ENCODE peak calls at places on chromosomes 5 and 9, in five cellular contexts. P, M, Z, C and H are unnamed samples.

GRCh38 chr9:33154368-33154767 is 12.8 kb downstream of the B4GALT1 start:
- DNase-seq in P (no peak), M (no peak), Z (no peak), C (no peak), H (no peak)

GRCh38 chr9:76624381-76625048 is 139.7 kb upstream of the PCA3 start:
- DNase-seq in P (no peak), M (no peak), Z (peak; percentile 71), C (no peak), H (no peak)

GRCh38 chr5:102782245-102782872 is 27.3 kb downstream of the PAM start:
- DNase-seq in P (no peak), M (no peak), Z (no peak), C (no peak), H (peak; percentile 28)

GRCh38 chr5:172573115-172573882 is 67.8 kb upstream of the NEURL1B start:
- DNase-seq in P (no peak), M (no peak), Z (no peak), C (peak; percentile 2), H (no peak)

GRCh38 chr5:76476639-76477038 is 73.6 kb downstream of the IQGAP2 start:
- DNase-seq in P (no peak), M (no peak), Z (no peak), C (no peak), H (no peak)

GRCh38 chr9:130114741-130115140 is 57.5 kb upstream of the NCS1 start:
- DNase-seq in P (peak; percentile 52), M (no peak), Z (no peak), C (no peak), H (peak; percentile 57)

GRCh38 chr5:105924366-105924765 is 1746.4 kb downstream of the EFNA5 start:
- DNase-seq in P (peak; percentile 33), M (no peak), Z (no peak), C (no peak), H (peak; percentile 32)

GRCh38 chr5:73693573-73694061 is 67.6 kb downstream of the ARHGEF28 start:
- DNase-seq in P (peak; percentile 18), M (no peak), Z (peak; percentile 72), C (no peak), H (peak; percentile 48)

GRCh38 chr5:101728933-101729332 is 567.2 kb downstream of the SLCO4C1 start:
- DNase-seq in P (no peak), M (no peak), Z (peak; percentile 9), C (no peak), H (no peak)

GRCh38 chr5:178330791-178331404 is 98.3 kb upstream of the PHYKPL start:
- DNase-seq in P (no peak), M (peak; percentile 73), Z (no peak), C (no peak), H (no peak)

GRCh38 chr5:72228957-72229356 is 91.1 kb downstream of the MRPS27 start:
- DNase-seq in P (no peak), M (no peak), Z (no peak), C (peak; percentile 41), H (no peak)

GRCh38 chr9:90097237-90097636 is 492.4 kb downstream of the GADD45G start:
- DNase-seq in P (no peak), M (no peak), Z (no peak), C (no peak), H (no peak)

GRCh38 chr5:158108177-158108576 is 249.2 kb upstream of the CLINT1 start:
- DNase-seq in P (no peak), M (no peak), Z (no peak), C (no peak), H (no peak)

GRCh38 chr5:89998505-89998904 is 411.1 kb downstream of the CETN3 start:
- DNase-seq in P (no peak), M (no peak), Z (no peak), C (no peak), H (no peak)

GRCh38 chr5:10288600-10289213 is 19.0 kb downstream of the CMBL start:
- DNase-seq in P (no peak), M (no peak), Z (peak; percentile 81), C (peak; percentile 74), H (no peak)

GRCh38 chr9:14705079-14705478 is 11.8 kb upstream of the ZDHHC21 start:
- DNase-seq in P (no peak), M (no peak), Z (no peak), C (no peak), H (no peak)

GRCh38 chr9:14704281-14704680 is 11.0 kb upstream of the ZDHHC21 start:
- DNase-seq in P (no peak), M (no peak), Z (no peak), C (no peak), H (no peak)

GRCh38 chr9:14702200-14702599 is 9.0 kb upstream of the ZDHHC21 start:
- DNase-seq in P (no peak), M (no peak), Z (no peak), C (no peak), H (no peak)

GRCh38 chr9:14710804-14711203 is 11.7 kb downstream of the CER1 start:
- DNase-seq in P (peak; percentile 42), M (no peak), Z (no peak), C (no peak), H (peak; percentile 53)

DNA sequence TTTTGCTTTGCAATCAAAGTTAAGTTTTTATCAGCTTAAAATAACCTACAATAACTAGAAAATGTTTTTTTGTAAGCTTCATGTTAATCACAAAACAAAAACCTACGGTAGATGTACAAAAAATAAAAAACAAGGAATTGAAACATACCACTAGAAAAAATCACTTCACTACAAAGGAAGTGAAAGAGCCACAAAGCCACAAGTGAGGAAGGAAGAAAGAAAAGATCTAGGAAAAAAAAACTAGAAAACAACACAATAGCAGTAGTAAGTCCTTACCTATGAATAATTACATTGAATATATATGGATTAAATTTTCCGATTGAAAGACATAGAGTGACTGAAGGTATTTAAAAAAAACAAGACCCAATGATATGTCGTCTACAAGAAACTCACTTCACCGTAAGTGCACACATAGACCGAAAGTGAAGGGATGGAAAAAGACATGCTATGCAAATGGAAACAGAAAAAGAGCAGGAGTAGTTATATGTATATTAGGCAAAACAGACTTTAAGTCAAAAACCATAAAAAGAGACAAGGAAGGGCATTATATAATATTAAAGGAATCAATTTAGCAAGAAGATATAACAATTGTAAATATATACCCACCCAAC is 13.4 kb upstream of the ZDHHC21 start:
- DNase-seq in P (no peak), M (no peak), Z (no peak), C (no peak), H (no peak)
- H3K4me3 ChIP-seq in P (no peak overlapping the region), M (no peak overlapping the region), Z (no peak overlapping the region), C (no peak overlapping the region), H (no peak overlapping the region)

DNA sequence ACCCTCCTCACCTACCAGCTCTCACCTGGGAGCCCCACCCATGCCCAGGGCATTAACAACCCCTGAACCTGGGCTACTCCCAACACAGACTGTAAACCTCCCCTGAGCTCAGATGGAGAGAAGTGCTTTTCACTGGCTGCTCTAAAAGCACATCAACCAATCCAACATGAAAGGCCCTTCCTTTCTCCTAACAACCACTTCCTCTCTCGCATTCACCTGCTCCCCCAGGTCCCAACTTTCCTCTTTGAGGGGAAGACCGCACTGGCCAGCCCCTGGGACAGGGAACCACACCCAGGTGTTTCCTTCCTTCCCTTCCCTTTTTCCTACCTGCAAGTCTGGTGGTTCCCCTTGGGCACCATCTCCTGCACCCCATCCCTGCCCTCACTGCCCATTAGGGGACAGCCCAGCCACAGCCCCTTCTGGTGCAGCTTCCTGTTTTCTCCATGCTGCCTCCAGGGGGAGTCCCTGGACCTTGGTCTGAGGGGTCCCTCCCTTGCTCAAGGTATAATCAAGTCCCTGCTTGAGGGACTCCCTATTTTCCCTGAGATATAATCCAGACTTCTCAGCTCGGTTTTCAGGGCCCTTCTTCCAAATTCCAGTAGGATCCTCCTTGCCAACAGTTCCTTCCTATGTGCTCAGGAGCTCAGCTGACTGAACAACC is 30.5 kb upstream of the DAB2IP start:
- DNase-seq in P (no peak), M (peak; percentile 31), Z (peak; percentile 32), C (no peak), H (peak; percentile 29)
- TF ChIP-seq CTCF in P (peak; percentile 38), M (peak; percentile 8), Z (peak; percentile 41), C (peak; percentile 52), H (peak; percentile 60)

GRCh38 chr5:181051841-181052525 is 11.9 kb downstream of the BTNL9 start:
- DNase-seq in P (no peak), M (no peak), Z (peak; percentile 19), C (no peak), H (no peak)

GRCh38 chr5:181053760-181054122 is 13.7 kb downstream of the BTNL9 start:
- DNase-seq in P (no peak), M (no peak), Z (peak; percentile 38), C (no peak), H (no peak)

GRCh38 chr5:181054138-181054537 is 14.1 kb downstream of the BTNL9 start:
- DNase-seq in P (no peak), M (no peak), Z (no peak), C (no peak), H (no peak)

GRCh38 chr5:181052526-181052927 is 12.5 kb downstream of the BTNL9 start:
- DNase-seq in P (no peak), M (no peak), Z (peak; percentile 65), C (peak; percentile 26), H (no peak)

DNA sequence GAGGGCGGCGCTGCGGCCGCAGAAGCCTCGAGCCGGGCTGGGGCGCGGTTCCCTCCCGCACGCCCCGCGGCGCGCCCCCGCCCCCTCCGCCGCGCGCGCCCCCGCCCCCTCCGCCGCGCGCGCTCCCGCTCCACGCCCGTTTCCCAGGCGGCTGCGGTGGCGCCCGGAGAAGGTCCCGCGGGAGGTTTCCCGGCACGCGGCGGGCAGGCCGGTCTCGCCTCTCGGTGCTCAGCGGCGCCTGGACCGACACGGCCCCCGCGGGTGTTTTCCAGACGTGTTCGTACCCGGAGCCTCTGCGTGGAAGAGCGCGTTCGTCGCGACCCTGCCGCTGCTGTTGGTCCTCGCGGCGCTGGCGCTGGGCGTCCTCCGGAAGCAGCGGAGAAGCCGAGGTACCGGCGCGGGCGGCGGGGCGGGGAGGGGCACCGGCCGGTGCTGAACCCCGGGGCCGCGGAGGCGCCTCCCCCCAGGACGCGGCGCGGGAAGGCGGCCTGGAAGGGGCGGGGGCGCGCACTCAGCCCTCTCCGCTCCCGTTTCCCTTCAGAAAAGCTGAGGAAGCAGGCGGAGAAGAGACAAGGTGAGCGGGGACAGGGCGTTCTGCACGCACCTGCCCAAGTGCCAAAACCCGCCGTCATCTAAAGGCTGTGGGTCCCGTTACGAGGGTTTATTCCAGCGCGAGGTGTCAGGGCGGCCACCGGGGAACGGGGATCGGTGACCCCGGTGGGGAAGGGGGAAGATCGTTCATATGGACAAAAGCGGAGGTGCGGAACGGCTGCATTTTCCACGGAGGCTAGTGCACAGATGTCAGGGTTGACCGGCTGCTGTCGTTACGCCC is 13.1 kb downstream of the BTNL9 start:
- DNase-seq in P (no peak), M (no peak), Z (peak; percentile 23), C (no peak), H (no peak)
- H3K4me3 ChIP-seq in P (no peak overlapping the region), M (peak overlapping the region; percentile 28), Z (peak overlapping the region; percentile 58), C (peak overlapping the region; percentile 70), H (peak overlapping the region; percentile 43)

DNA sequence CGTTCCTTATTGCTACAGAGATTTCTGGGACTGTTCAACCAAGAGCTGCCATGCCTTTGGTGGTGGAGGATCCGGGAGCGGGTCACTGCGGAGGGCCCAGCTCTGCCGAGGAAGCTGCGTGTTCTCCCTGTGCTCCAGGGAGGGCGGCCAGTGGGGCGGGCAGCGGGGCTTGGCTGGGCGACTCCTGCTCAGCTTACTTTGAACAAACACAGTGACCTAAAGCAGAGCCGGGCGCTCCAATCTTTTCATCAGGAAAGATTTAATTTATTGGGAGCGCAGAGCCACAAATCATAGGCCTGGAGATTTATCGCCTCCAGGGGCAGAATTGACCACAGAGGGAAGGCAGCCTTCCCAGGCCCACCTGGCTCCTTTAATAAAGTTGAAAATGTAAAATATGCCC is 27.7 kb downstream of the LHX3 start:
- DNase-seq in P (no peak), M (no peak), Z (no peak), C (no peak), H (no peak)
- TF ChIP-seq CTCF in P (no peak), M (no peak), Z (no peak), C (no peak), H (no peak)